ENCODE peak calls at places on chromosomes 5 and 9, in five cellular contexts. U is lower lobe of right lung, G is GM12878, K is cardiac muscle cell, I is tibial nerve. M is an unnamed sample.

GRCh38 chr5:42949348-42950090 is 90.6 kb downstream of the ANXA2R start:
- DNase-seq in U (peak; percentile 82), G (peak; percentile 32), K (no peak), I (no peak), M (no peak)

GRCh38 chr9:114061830-114062474 is 16.1 kb downstream of the AMBP start:
- DNase-seq in U (no peak), I (no peak), K (no peak), G (no peak), M (no peak)

GRCh38 chr5:5699062-5699461 is 276.6 kb downstream of the ICE1 start:
- DNase-seq in U (no peak), I (no peak), G (no peak), K (no peak), M (peak; percentile 2)

GRCh38 chr5:57174850-57175525 is 1.1 kb downstream of the GPBP1 start:
- DNase-seq in K (peak; percentile 11), I (no peak), U (no peak), G (no peak), M (peak; percentile 24)

GRCh38 chr5:176461349-176461748 is 13.2 kb downstream of the FAF2 start:
- DNase-seq in K (no peak), G (no peak), U (no peak), I (no peak), M (no peak)

GRCh38 chr5:83255268-83255667 is 177.9 kb downstream of the XRCC4 start:
- DNase-seq in I (no peak), K (no peak), U (no peak), G (no peak), M (no peak)

GRCh38 chr9:134983094-134983493 is 65.4 kb upstream of the FCN1 start:
- DNase-seq in U (peak; percentile 73), K (peak; percentile 32), G (peak; percentile 2), I (no peak), M (no peak)

GRCh38 chr5:65986050-65986451 is 59.7 kb downstream of the ERBIN start:
- DNase-seq in U (no peak), G (no peak), I (no peak), K (no peak), M (no peak)

GRCh38 chr5:131589510-131590348 is 45.3 kb downstream of the RAPGEF6 start:
- DNase-seq in G (peak; percentile 23), I (no peak), K (peak; percentile 70), U (no peak), M (peak; percentile 72)

GRCh38 chr9:128203842-128204551 is 818 bp downstream of the DNM1 start:
- DNase-seq in K (peak; percentile 51), G (no peak), U (no peak), I (no peak), M (peak; percentile 58)

DNA sequence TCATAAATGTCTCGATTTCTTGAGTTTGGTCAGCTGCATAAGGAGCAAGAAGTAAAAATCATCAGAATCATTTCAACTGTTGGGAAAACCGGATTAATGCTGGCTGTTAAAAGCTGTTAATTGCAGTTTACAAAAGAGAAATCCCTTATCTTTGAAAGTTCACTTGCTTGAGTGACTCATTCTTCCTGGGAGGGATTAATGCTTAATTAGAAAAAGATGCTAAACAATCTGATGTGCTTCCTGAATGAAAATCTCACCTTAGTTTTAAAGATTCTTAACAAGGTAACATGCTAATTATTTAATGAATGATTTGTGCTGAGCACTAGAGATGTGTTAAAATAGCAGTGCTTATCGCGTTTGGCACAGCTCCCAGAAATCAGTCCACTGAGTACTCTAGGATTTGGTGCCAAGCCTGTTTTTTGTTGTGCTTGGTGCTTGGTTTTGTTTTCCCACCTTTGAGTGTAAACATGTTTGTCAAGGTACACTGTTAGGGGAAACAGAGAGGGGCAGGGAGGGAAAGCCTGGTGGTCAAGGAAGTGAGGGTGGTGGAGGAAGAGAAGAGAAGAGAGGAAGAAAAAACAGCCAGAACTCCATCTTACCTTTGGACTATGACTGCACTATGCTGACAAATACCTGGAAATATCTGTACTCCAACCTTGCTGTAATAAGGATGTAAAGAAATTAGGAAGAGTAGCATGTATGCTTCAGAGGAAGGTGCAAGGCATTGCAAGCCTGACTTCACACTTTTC is 157.4 kb upstream of the ISL1 start:
- DNase-seq in K (peak; percentile 48), U (no peak), G (no peak), I (no peak), M (no peak)
- H3K27ac ChIP-seq in K (peak overlapping the region; percentile 95), U (no peak overlapping the region), G (no peak overlapping the region), I (no peak overlapping the region), M (no peak overlapping the region)

GRCh38 chr9:92504881-92505280 is 22.6 kb upstream of the ASPN start:
- DNase-seq in G (no peak), I (no peak), U (no peak), K (no peak), M (no peak)

GRCh38 chr9:92501671-92502393 is 19.5 kb upstream of the ASPN start:
- DNase-seq in I (no peak), G (no peak), U (no peak), K (peak; percentile 44), M (peak; percentile 22)

GRCh38 chr9:92496401-92496800 is 14.1 kb upstream of the ASPN start:
- DNase-seq in K (no peak), U (no peak), G (no peak), I (no peak), M (no peak)

GRCh38 chr9:92500725-92501124 is 18.4 kb upstream of the ASPN start:
- DNase-seq in G (no peak), K (no peak), U (no peak), I (no peak), M (no peak)

DNA sequence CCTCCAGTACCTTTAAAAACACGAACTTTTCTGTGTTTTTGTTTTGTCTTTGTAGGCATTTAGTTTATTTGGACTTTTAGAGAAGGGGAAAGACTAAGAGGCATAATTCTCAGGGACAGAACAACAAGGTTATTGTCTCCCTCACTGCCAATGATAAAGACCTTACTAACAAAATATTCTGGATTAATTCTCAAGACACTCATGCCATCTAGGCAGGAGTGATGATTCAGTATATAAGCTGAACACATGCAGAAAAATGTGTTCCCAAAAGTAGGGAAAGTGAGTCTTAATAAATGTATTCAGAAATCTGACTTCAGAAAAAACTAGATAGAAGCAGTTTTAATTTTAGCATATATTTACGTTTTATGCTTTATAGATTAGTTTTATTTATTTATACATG is 17.4 kb upstream of the ASPN start:
- DNase-seq in G (no peak), U (no peak), I (no peak), K (no peak), M (no peak)
- H3K27ac ChIP-seq in G (no peak overlapping the region), U (no peak overlapping the region), I (no peak overlapping the region), K (no peak overlapping the region), M (no peak overlapping the region)

DNA sequence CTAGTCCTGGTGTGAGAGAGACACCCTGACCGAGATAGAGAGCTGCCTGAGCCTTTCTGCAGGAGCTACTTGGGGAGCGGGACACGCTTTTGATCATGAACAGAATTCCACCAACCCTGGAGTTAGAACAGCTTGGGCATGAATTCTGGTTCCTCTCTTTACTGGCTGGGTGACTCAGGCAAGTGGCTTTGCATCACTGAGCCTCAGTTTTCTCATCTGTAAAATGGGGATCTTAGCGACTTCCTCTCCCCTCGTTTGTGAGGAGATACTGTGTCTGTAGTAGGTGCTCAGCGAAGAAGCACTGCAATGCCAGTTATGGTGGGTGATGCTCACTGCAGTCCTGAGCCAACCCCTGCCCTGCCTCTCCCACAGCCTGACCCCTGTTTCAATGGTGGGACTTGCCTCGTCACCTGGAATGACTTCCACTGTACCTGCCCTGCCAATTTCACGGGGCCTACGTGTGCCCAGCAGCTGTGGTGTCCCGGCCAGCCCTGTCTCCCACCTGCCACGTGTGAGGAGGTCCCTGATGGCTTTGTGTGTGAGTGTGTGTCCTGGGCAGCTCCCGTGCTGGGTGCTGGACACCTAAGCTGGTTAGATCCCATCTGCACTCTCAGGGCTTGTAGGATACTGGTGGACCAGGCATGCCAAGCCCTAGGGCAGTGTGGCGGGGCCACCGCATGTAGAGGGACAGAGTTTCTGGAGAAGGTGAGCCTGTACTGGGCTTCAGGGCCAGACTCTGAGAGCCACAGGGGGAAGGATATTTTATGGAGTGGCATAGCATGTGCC is 16.0 kb downstream of the CRB2 start:
- DNase-seq in K (no peak), U (no peak), I (no peak), G (no peak), M (no peak)
- H3K27ac ChIP-seq in K (no peak overlapping the region), U (no peak overlapping the region), I (no peak overlapping the region), G (no peak overlapping the region), M (no peak overlapping the region)

DNA sequence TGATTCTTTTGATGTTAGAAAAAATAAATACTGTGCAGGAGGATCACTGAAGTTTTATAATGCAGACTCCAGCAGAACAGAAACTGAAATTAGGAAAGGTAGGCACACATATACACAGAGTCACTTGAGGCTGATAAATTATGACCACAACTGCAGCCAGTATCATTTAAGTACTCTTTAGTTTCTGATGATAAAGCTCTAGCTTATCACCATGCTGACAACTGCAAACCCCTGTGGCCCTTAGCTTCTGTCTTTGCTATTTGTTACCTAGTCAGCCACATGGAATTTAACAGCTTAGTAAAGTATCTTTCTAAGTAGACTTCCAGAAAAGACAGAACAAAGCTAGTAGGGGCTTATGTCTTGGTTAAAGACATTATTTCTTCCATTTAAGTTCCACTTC is 734.8 kb upstream of the CDH6 start:
- DNase-seq in U (no peak), G (no peak), K (peak; percentile 60), I (no peak), M (no peak)
- H3K27ac ChIP-seq in U (no peak overlapping the region), G (no peak overlapping the region), K (no peak overlapping the region), I (no peak overlapping the region), M (no peak overlapping the region)

DNA sequence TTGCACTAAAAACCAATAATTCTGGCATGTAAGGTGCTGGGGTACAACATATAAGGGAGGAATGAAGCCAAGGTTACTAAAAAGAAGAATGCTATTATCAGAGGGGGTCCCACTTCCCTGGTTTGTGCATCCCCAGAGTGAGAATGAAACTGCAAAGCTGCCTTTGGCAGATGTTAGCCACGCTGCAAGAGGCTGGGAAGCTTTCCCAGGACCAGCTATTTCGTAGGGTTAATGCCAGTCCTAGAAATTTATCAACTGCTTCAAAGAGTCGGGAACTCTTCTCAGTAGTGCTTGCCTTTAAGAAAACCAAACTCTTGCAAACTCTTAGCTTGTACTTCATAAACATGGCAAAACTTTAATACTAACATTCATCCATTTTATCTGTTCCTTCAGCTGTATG is 87.5 kb upstream of the NR5A1 start:
- DNase-seq in K (peak; percentile 34), U (no peak), I (no peak), G (no peak), M (no peak)
- H3K27ac ChIP-seq in K (peak overlapping the region; percentile 57), U (no peak overlapping the region), I (no peak overlapping the region), G (peak overlapping the region; percentile 52), M (no peak overlapping the region)

GRCh38 chr5:27996665-27997064 is 958.3 kb upstream of the CDH9 start:
- DNase-seq in G (no peak), K (no peak), U (no peak), I (no peak), M (no peak)
- H3K27ac ChIP-seq in G (no peak overlapping the region), K (no peak overlapping the region), U (no peak overlapping the region), I (no peak overlapping the region), M (no peak overlapping the region)

DNA sequence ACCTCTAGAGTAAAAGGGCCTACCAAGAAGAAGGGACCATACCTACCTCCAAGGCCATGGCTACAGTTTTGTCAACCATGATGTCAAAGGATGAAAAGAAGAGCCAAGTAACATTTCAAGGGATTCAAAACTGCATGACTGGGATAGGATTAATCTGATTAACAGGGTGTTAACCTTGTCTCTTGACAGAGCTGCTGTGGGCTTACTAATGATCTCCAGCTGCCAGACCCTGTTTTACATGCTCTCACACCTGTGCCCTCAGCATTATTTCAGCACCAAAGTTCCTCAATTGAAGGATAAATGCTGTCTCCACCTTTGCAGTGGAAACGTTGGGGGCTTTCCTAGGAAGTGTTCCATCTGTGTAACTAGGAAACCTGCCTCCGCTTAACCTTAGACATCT is 78.3 kb downstream of the DMAC1 start:
- DNase-seq in G (no peak), K (no peak), U (no peak), I (no peak), M (peak; percentile 10)
- H3K27ac ChIP-seq in G (no peak overlapping the region), K (no peak overlapping the region), U (no peak overlapping the region), I (no peak overlapping the region), M (no peak overlapping the region)

M was measured in SJCRH30.